ENCODE peak calls at places on chromosomes 16 and 17, in six cellular contexts. J is ACHN; V is naive thymus-derived CD4-positive, alpha-beta T cell; T is uterus; G is epithelial cell of esophagus; U is Panc1. M is an unnamed sample.

GRCh38 chr17:63966646-63967265 is 6.0 kb downstream of the SCN4A start:
- DNase-seq in J (no peak), V (peak), T (no peak), G (no peak), U (no peak), M (no peak)

GRCh38 chr17:28878158-28878910 is 19.2 kb downstream of the FLOT2 start:
- DNase-seq in J (no peak), V (no peak), T (no peak), G (peak), U (no peak), M (no peak)

GRCh38 chr17:17506893-17507464 is 10.8 kb upstream of the RASD1 start:
- DNase-seq in J (no peak), V (no peak), T (no peak), G (no peak), U (no peak), M (no peak)

GRCh38 chr17:76688165-76688622 is 22.6 kb downstream of the MXRA7 start:
- DNase-seq in J (peak), V (no peak), T (no peak), G (no peak), U (no peak), M (no peak)

GRCh38 chr16:16127469-16128116 is 95.7 kb downstream of the ABCC6 start:
- DNase-seq in J (peak), V (peak), T (peak), G (peak), U (peak), M (peak)

GRCh38 chr17:3890082-3890892 is 2.6 kb downstream of the CAMKK1 start:
- DNase-seq in J (peak), V (no peak), T (peak), G (peak), U (no peak), M (peak)

GRCh38 chr16:66510711-66511614 is 39.0 kb downstream of the TK2 start:
- DNase-seq in J (peak), V (no peak), T (peak), G (peak), U (no peak), M (peak)

GRCh38 chr16:31404353-31405064 is 11.4 kb downstream of the ITGAD start:
- DNase-seq in J (no peak), V (no peak), T (no peak), G (no peak), U (no peak), M (no peak)

GRCh38 chr16:82999711-83000110 is 372.9 kb downstream of the CDH13 start:
- DNase-seq in J (no peak), V (no peak), T (no peak), G (no peak), U (no peak), M (no peak)

GRCh38 chr16:89054261-89054661 is 39.4 kb upstream of the ACSF3 start:
- DNase-seq in J (no peak), V (no peak), T (no peak), G (no peak), U (no peak), M (no peak)

GRCh38 chr17:40065041-40065770 is 2.4 kb downstream of the THRA start:
- DNase-seq in J (peak), V (no peak), T (no peak), G (no peak), U (no peak), M (no peak)

GRCh38 chr17:78497115-78497540 is 80.1 kb downstream of the DNAH17 start:
- DNase-seq in J (peak), V (peak), T (peak), G (peak), U (peak), M (no peak)

GRCh38 chr17:46818319-46818928 is at the start of gene WNT3:
- DNase-seq in J (peak), V (peak), T (no peak), G (peak), U (no peak), M (no peak)

GRCh38 chr17:17364338-17364667 is 61.1 kb downstream of the NT5M start:
- DNase-seq in J (no peak), V (no peak), T (no peak), G (no peak), U (no peak), M (no peak)

GRCh38 chr17:81039854-81040758 is 5.2 kb downstream of the BAIAP2 start:
- DNase-seq in J (peak), V (no peak), T (peak), G (peak), U (no peak), M (no peak)

GRCh38 chr16:86059253-86060171 is 160.6 kb downstream of the IRF8 start:
- DNase-seq in J (no peak), V (no peak), T (peak), G (no peak), U (no peak), M (no peak)

GRCh38 chr17:74379495-74380085 is 12.3 kb downstream of the GPR142 start:
- DNase-seq in J (peak), V (peak), T (peak), G (peak), U (no peak), M (peak)

GRCh38 chr17:2710075-2710803 is 1.3 kb downstream of the CLUH start:
- DNase-seq in J (no peak), V (no peak), T (no peak), G (no peak), U (no peak), M (no peak)

GRCh38 chr17:29565643-29566472 is 979 bp downstream of the ABHD15 start:
- DNase-seq in J (no peak), V (peak), T (no peak), G (peak), U (no peak), M (peak)